ENCODE peak calls at places on chromosome 2, in five cellular contexts. C, R, H, U and M are unnamed samples.

GRCh38 chr2:164913640-164914346 is 41.5 kb downstream of the SLC38A11 start:
- DNase-seq in C (no peak), R (peak), H (no peak), U (no peak), M (peak)

GRCh38 chr2:1665761-1666505 is 78.4 kb downstream of the PXDN start:
- DNase-seq in C (no peak), R (no peak), H (no peak), U (no peak), M (no peak)

GRCh38 chr2:31674446-31674845 is 93.7 kb upstream of the SRD5A2 start:
- DNase-seq in C (no peak), R (no peak), H (no peak), U (no peak), M (no peak)

GRCh38 chr2:1887915-1888314 is 143.6 kb upstream of the PXDN start:
- DNase-seq in C (no peak), R (no peak), H (no peak), U (no peak), M (no peak)

GRCh38 chr2:131036696-131037397 is 56.4 kb downstream of the FAM168B start:
- DNase-seq in C (no peak), R (no peak), H (no peak), U (no peak), M (no peak)

GRCh38 chr2:120465989-120466703 is 120.2 kb downstream of the INHBB start:
- DNase-seq in C (peak), R (no peak), H (peak), U (no peak), M (no peak)

GRCh38 chr2:207219716-207220414 is 54.1 kb upstream of the KLF7 start:
- DNase-seq in C (no peak), R (peak), H (no peak), U (no peak), M (peak)

GRCh38 chr2:235670974-235671787 is 177.3 kb downstream of the AGAP1 start:
- DNase-seq in C (no peak), R (no peak), H (peak), U (no peak), M (no peak)

GRCh38 chr2:240557101-240557751 is 562 bp downstream of the ANKMY1 start:
- DNase-seq in C (no peak), R (no peak), H (no peak), U (peak), M (no peak)
- H3K4me3 ChIP-seq in C (peak), R (peak), H (peak), U (peak), M (peak)

GRCh38 chr2:230754200-230754599 is 41.6 kb downstream of the CAB39 start:
- DNase-seq in C (no peak), R (no peak), H (no peak), U (no peak), M (no peak)
- TF ChIP-seq CTCF in C (no peak), R (no peak), H (no peak), U (no peak), M (no peak)

GRCh38 chr2:191320881-191321280 is 75.7 kb downstream of the MYO1B start:
- DNase-seq in C (no peak), R (no peak), H (no peak), U (no peak), M (no peak)

GRCh38 chr2:191318729-191319078 is 73.5 kb downstream of the MYO1B start:
- DNase-seq in C (no peak), R (no peak), H (no peak), U (no peak), M (peak)

GRCh38 chr2:191316246-191316645 is 71.0 kb downstream of the MYO1B start:
- DNase-seq in C (no peak), R (no peak), H (no peak), U (no peak), M (no peak)

GRCh38 chr2:191319181-191319580 is 74.0 kb downstream of the MYO1B start:
- DNase-seq in C (no peak), R (no peak), H (no peak), U (no peak), M (peak)

GRCh38 chr2:191318037-191318728 is 73.0 kb downstream of the MYO1B start:
- DNase-seq in C (no peak), R (peak), H (peak), U (no peak), M (peak)
- H3K27ac ChIP-seq in C (no peak), R (no peak), H (peak), U (no peak), M (peak)

GRCh38 chr2:181762000-181762399 is 81.7 kb upstream of the NEUROD1 start:
- DNase-seq in C (no peak), R (no peak), H (no peak), U (no peak), M (no peak)
- H3K4me3 ChIP-seq in C (no peak), R (no peak), H (no peak), U (no peak), M (no peak)

GRCh38 chr2:134722728-134723127 is 3.9 kb upstream of the TMEM163 start:
- DNase-seq in C (no peak), R (no peak), H (no peak), U (no peak), M (no peak)
- TF ChIP-seq CTCF in C (peak), R (peak), H (no peak), U (no peak), M (peak)

GRCh38 chr2:55693181-55694125 is at the start of gene PNPT1:
- DNase-seq in C (peak), R (peak), H (peak), U (peak), M (peak)
- H3K27ac ChIP-seq in C (peak), R (peak), H (peak), U (peak), M (peak)

GRCh38 chr2:85308951-85309555 is 18.7 kb downstream of the TGOLN2 start:
- DNase-seq in C (no peak), R (peak), H (peak), U (peak), M (no peak)

GRCh38 chr2:85310330-85310729 is 17.5 kb downstream of the TGOLN2 start:
- DNase-seq in C (no peak), R (no peak), H (no peak), U (no peak), M (no peak)

GRCh38 chr2:85309699-85310321 is 18.0 kb downstream of the TGOLN2 start:
- DNase-seq in C (no peak), R (no peak), H (peak), U (no peak), M (no peak)

GRCh38 chr2:85308201-85308600 is 19.6 kb downstream of the TGOLN2 start:
- DNase-seq in C (no peak), R (no peak), H (no peak), U (no peak), M (no peak)

GRCh38 chr2:85307527-85307897 is 20.3 kb downstream of the TGOLN2 start:
- DNase-seq in C (no peak), R (no peak), H (no peak), U (no peak), M (no peak)
- H3K4me3 ChIP-seq in C (no peak), R (no peak), H (no peak), U (no peak), M (no peak)

GRCh38 chr2:59276033-59276432 is 1034.9 kb upstream of the FANCL start:
- DNase-seq in C (no peak), R (no peak), H (no peak), U (no peak), M (no peak)
- TF ChIP-seq CTCF in C (peak), R (no peak), H (no peak), U (no peak), M (peak)

GRCh38 chr2:84855730-84856129 is 25.2 kb downstream of the TRABD2A start:
- DNase-seq in C (peak), R (no peak), H (no peak), U (no peak), M (no peak)
- H3K27ac ChIP-seq in C (no peak), R (no peak), H (no peak), U (no peak), M (no peak)

GRCh38 chr2:238288650-238289573 is 502 bp upstream of the PER2 start:
- DNase-seq in C (peak), R (peak), H (peak), U (peak), M (peak)

GRCh38 chr2:238290079-238290478 is 1.7 kb upstream of the PER2 start:
- DNase-seq in C (no peak), R (peak), H (peak), U (no peak), M (no peak)

GRCh38 chr2:238291550-238292281 is 3.3 kb upstream of the PER2 start:
- DNase-seq in C (no peak), R (no peak), H (no peak), U (peak), M (no peak)

GRCh38 chr2:238289574-238289973 is 1.2 kb upstream of the PER2 start:
- DNase-seq in C (no peak), R (no peak), H (peak), U (peak), M (no peak)

GRCh38 chr2:238290715-238291549 is 2.5 kb upstream of the PER2 start:
- DNase-seq in C (no peak), R (no peak), H (no peak), U (peak), M (no peak)
- H3K4me3 ChIP-seq in C (no peak), R (no peak), H (no peak), U (no peak), M (no peak)